ENCODE peak calls at places on chromosomes 12 and 14, in four cellular contexts. P, C, O and E are unnamed samples.

GRCh38 chr14:76138758-76139723 is 12.7 kb upstream of the GPATCH2L start:
- DNase-seq in P (no peak), C (no peak), O (no peak), E (no peak)

GRCh38 chr12:66405395-66405794 is 103.1 kb downstream of the HELB start:
- DNase-seq in P (no peak), C (no peak), O (peak; percentile 44), E (no peak)

GRCh38 chr14:51614707-51615106 is 37.0 kb upstream of the FRMD6 start:
- DNase-seq in P (no peak), C (no peak), O (no peak), E (no peak)

GRCh38 chr12:32504626-32505025 is 105.3 kb downstream of the FGD4 start:
- DNase-seq in P (no peak), C (no peak), O (no peak), E (no peak)

GRCh38 chr14:59918824-59919581 is 941 bp upstream of the LRRC9 start:
- DNase-seq in P (no peak), C (peak; percentile 20), O (peak; percentile 46), E (no peak)

GRCh38 chr12:97637770-97638169 is 175.2 kb downstream of the RMST start:
- DNase-seq in P (no peak), C (no peak), O (no peak), E (no peak)

GRCh38 chr12:7989827-7990491 is 42.6 kb upstream of the FOXJ2 start:
- DNase-seq in P (peak; percentile 72), C (peak; percentile 30), O (no peak), E (peak; percentile 32)

GRCh38 chr12:58034311-58034710 is 92.9 kb downstream of the ATP23 start:
- DNase-seq in P (no peak), C (no peak), O (no peak), E (no peak)

GRCh38 chr12:121264951-121265350 is 31.6 kb downstream of the CAMKK2 start:
- DNase-seq in P (no peak), C (no peak), O (no peak), E (no peak)

GRCh38 chr14:56514663-56515371 is 64.8 kb upstream of the TMEM260 start:
- DNase-seq in P (no peak), C (no peak), O (peak; percentile 50), E (no peak)